ENCODE peak calls at places on chromosome 17, in six cellular contexts. N is EL; S is RWPE1; A is effector memory CD8-positive, alpha-beta T cell; I is osteocyte; X is ovary. T is an unnamed sample.

GRCh38 chr17:58703137-58703846 is 10.9 kb downstream of the RAD51C start:
- DNase-seq in N (peak), S (peak), A (no peak), I (no peak), X (no peak), T (no peak)

GRCh38 chr17:75642221-75643032 is 9.2 kb downstream of the SMIM5 start:
- DNase-seq in N (no peak), S (no peak), A (no peak), I (no peak), X (no peak), T (no peak)

GRCh38 chr17:21034350-21035235 is 8.2 kb downstream of the USP22 start:
- DNase-seq in N (peak), S (no peak), A (peak), I (no peak), X (no peak), T (no peak)

GRCh38 chr17:64420143-64420670 is 28.7 kb upstream of the MILR1 start:
- DNase-seq in N (peak), S (peak), A (peak), I (no peak), X (no peak), T (peak)

GRCh38 chr17:61248399-61248798 is 151.2 kb upstream of the TBX2 start:
- DNase-seq in N (peak), S (no peak), A (no peak), I (no peak), X (no peak), T (no peak)

GRCh38 chr17:58079300-58080033 is 3.8 kb upstream of the DYNLL2 start:
- DNase-seq in N (no peak), S (no peak), A (no peak), I (peak), X (no peak), T (no peak)

GRCh38 chr17:63185420-63185819 is 219.4 kb downstream of the TANC2 start:
- DNase-seq in N (peak), S (no peak), A (no peak), I (no peak), X (no peak), T (no peak)

GRCh38 chr17:61389670-61390478 is 9.8 kb upstream of the TBX2 start:
- DNase-seq in N (peak), S (no peak), A (peak), I (no peak), X (no peak), T (peak)

GRCh38 chr17:19618015-19618414 is 30.5 kb upstream of the ALDH3A2 start:
- DNase-seq in N (no peak), S (no peak), A (no peak), I (no peak), X (no peak), T (no peak)

GRCh38 chr17:32590974-32591373 is 104.2 kb downstream of the CDK5R1 start:
- DNase-seq in N (no peak), S (no peak), A (no peak), I (no peak), X (no peak), T (no peak)

GRCh38 chr17:51487947-51488346 is 227.6 kb downstream of the UTP18 start:
- DNase-seq in N (peak), S (peak), A (no peak), I (no peak), X (no peak), T (no peak)

GRCh38 chr17:73291260-73291801 is 20.5 kb downstream of the CDC42EP4 start:
- DNase-seq in N (peak), S (peak), A (no peak), I (no peak), X (peak), T (peak)

GRCh38 chr17:56834380-56835258 is 668 bp downstream of the DGKE start:
- DNase-seq in N (peak), S (peak), A (peak), I (no peak), X (peak), T (no peak)

GRCh38 chr17:45223541-45224528 is 2.1 kb downstream of the FMNL1 start:
- DNase-seq in N (no peak), S (no peak), A (peak), I (no peak), X (no peak), T (no peak)

GRCh38 chr17:4162775-4163498 is 19.9 kb downstream of the CYB5D2 start:
- DNase-seq in N (no peak), S (no peak), A (no peak), I (no peak), X (no peak), T (no peak)

GRCh38 chr17:4840893-4841242 is 7.7 kb downstream of the MINK1 start:
- DNase-seq in N (no peak), S (no peak), A (no peak), I (no peak), X (no peak), T (no peak)